ENCODE peak calls at places on chromosomes 11 and 22, in four cellular contexts. One of them, this sample, is unnamed.

GRCh38 chr22:35842954-35843353 is 125.3 kb downstream of the APOL5 start:
- DNase-seq in NCI-H2081: no peak
- DNase-seq in activated naive CD8-positive, alpha-beta T cell treated with anti-CD3 and anti-CD28 coated beads for 36 hours: no peak
- DNase-seq in AG09309: no peak
- DNase-seq in this sample: peak

GRCh38 chr11:40877256-40877655 is 582.2 kb downstream of the LRRC4C start:
- DNase-seq in activated naive CD8-positive, alpha-beta T cell treated with anti-CD3 and anti-CD28 coated beads for 36 hours: no peak
- DNase-seq in NCI-H2081: no peak
- DNase-seq in AG09309: no peak
- DNase-seq in this sample: no peak

GRCh38 chr22:17436382-17436951 is 67.2 kb downstream of the CECR2 start:
- DNase-seq in activated naive CD8-positive, alpha-beta T cell treated with anti-CD3 and anti-CD28 coated beads for 36 hours: no peak
- DNase-seq in AG09309: no peak
- DNase-seq in NCI-H2081: no peak
- DNase-seq in this sample: no peak

GRCh38 chr11:128691802-128692749 is 1.8 kb upstream of the FLI1 start:
- DNase-seq in activated naive CD8-positive, alpha-beta T cell treated with anti-CD3 and anti-CD28 coated beads for 36 hours: no peak
- DNase-seq in AG09309: no peak
- DNase-seq in NCI-H2081: no peak
- DNase-seq in this sample: no peak

GRCh38 chr11:10366568-10367331 is 61.9 kb downstream of the ADM start:
- DNase-seq in activated naive CD8-positive, alpha-beta T cell treated with anti-CD3 and anti-CD28 coated beads for 36 hours: peak
- DNase-seq in AG09309: peak
- DNase-seq in NCI-H2081: peak
- DNase-seq in this sample: no peak

GRCh38 chr22:46681010-46681409 is 57.0 kb downstream of the CERK start:
- DNase-seq in NCI-H2081: no peak
- DNase-seq in activated naive CD8-positive, alpha-beta T cell treated with anti-CD3 and anti-CD28 coated beads for 36 hours: peak
- DNase-seq in AG09309: no peak
- DNase-seq in this sample: no peak

GRCh38 chr11:71213696-71214552 is 38.5 kb downstream of the SHANK2 start:
- DNase-seq in activated naive CD8-positive, alpha-beta T cell treated with anti-CD3 and anti-CD28 coated beads for 36 hours: no peak
- DNase-seq in NCI-H2081: no peak
- DNase-seq in AG09309: no peak
- DNase-seq in this sample: no peak

GRCh38 chr11:131770801-131771200 is 400.4 kb downstream of the NTM start:
- DNase-seq in NCI-H2081: no peak
- DNase-seq in AG09309: no peak
- DNase-seq in activated naive CD8-positive, alpha-beta T cell treated with anti-CD3 and anti-CD28 coated beads for 36 hours: no peak
- DNase-seq in this sample: no peak

GRCh38 chr11:103364687-103365086 is 255.5 kb downstream of the DYNC2H1 start:
- DNase-seq in NCI-H2081: no peak
- DNase-seq in AG09309: no peak
- DNase-seq in activated naive CD8-positive, alpha-beta T cell treated with anti-CD3 and anti-CD28 coated beads for 36 hours: no peak
- DNase-seq in this sample: no peak

GRCh38 chr22:35330258-35330861 is 30.7 kb downstream of the TOM1 start:
- DNase-seq in AG09309: no peak
- DNase-seq in activated naive CD8-positive, alpha-beta T cell treated with anti-CD3 and anti-CD28 coated beads for 36 hours: peak
- DNase-seq in NCI-H2081: no peak
- DNase-seq in this sample: no peak

GRCh38 chr11:17967661-17968060 is 45.2 kb downstream of the SERGEF start:
- DNase-seq in activated naive CD8-positive, alpha-beta T cell treated with anti-CD3 and anti-CD28 coated beads for 36 hours: no peak
- DNase-seq in AG09309: no peak
- DNase-seq in NCI-H2081: no peak
- DNase-seq in this sample: no peak